ENCODE peak calls at places on chromosomes 3 and 15, in six cellular contexts. N is naive thymus-derived CD8-positive, alpha-beta T cell; X is left ventricle myocardium superior; W is Right ventricle myocardium inferior; R is posterior vena cava; B is NCI-H2081. U is an unnamed sample.

GRCh38 chr3:134075568-134075825 is 45.8 kb upstream of the SLCO2A1 start:
- DNase-seq in N (no peak), X (no peak), W (no peak), R (no peak), B (no peak), U (no peak)

GRCh38 chr3:45631486-45631885 is 36.9 kb downstream of the LIMD1 start:
- DNase-seq in N (no peak), X (no peak), W (no peak), R (no peak), B (no peak), U (no peak)

GRCh38 chr15:81480645-81481053 is 106.6 kb upstream of the TMC3 start:
- DNase-seq in N (peak), X (no peak), W (no peak), R (no peak), B (peak), U (peak)

GRCh38 chr15:62928996-62929350 is 113.6 kb upstream of the TPM1 start:
- DNase-seq in N (no peak), X (no peak), W (no peak), R (no peak), B (no peak), U (no peak)

GRCh38 chr15:99085413-99086326 is 19.2 kb upstream of the SYNM start:
- DNase-seq in N (no peak), X (no peak), W (no peak), R (peak), B (no peak), U (no peak)

GRCh38 chr15:64855206-64856000 is 13.7 kb downstream of the PLEKHO2 start:
- DNase-seq in N (no peak), X (no peak), W (no peak), R (no peak), B (no peak), U (no peak)

GRCh38 chr3:55206000-55206399 is 278.1 kb upstream of the LRTM1 start:
- DNase-seq in N (no peak), X (no peak), W (no peak), R (no peak), B (no peak), U (no peak)

GRCh38 chr15:100565591-100565990 is 36.4 kb downstream of the LINS1 start:
- DNase-seq in N (no peak), X (no peak), W (no peak), R (no peak), B (no peak), U (no peak)

GRCh38 chr3:49213541-49213943 is 42.1 kb downstream of the KLHDC8B start:
- DNase-seq in N (no peak), X (no peak), W (no peak), R (no peak), B (no peak), U (no peak)

GRCh38 chr15:93882133-93882532 is 349.2 kb upstream of the MCTP2 start:
- DNase-seq in N (no peak), X (no peak), W (no peak), R (no peak), B (no peak), U (no peak)

GRCh38 chr15:32794973-32795372 is 77.2 kb downstream of the GREM1 start:
- DNase-seq in N (no peak), X (no peak), W (no peak), R (no peak), B (no peak), U (no peak)

GRCh38 chr3:126103121-126104027 is 19.4 kb upstream of the SLC41A3 start:
- DNase-seq in N (no peak), X (no peak), W (no peak), R (peak), B (no peak), U (no peak)

GRCh38 chr3:157498374-157498773 is 4.8 kb downstream of the VEPH1 start:
- DNase-seq in N (no peak), X (no peak), W (no peak), R (no peak), B (no peak), U (no peak)

GRCh38 chr3:50495609-50496423 is 7.6 kb downstream of the CACNA2D2 start:
- DNase-seq in N (no peak), X (no peak), W (no peak), R (no peak), B (no peak), U (no peak)

GRCh38 chr3:127064391-127065137 is 81.6 kb downstream of the PLXNA1 start:
- DNase-seq in N (no peak), X (no peak), W (no peak), R (peak), B (no peak), U (no peak)

GRCh38 chr3:14248849-14249523 is 70.4 kb downstream of the LSM3 start:
- DNase-seq in N (no peak), X (no peak), W (no peak), R (no peak), B (no peak), U (no peak)

GRCh38 chr3:52089691-52090090 is 33.3 kb upstream of the DUSP7 start:
- DNase-seq in N (no peak), X (peak), W (peak), R (peak), B (no peak), U (no peak)

GRCh38 chr3:105195260-105195659 is 171.4 kb upstream of the ALCAM start:
- DNase-seq in N (no peak), X (no peak), W (no peak), R (no peak), B (peak), U (no peak)

GRCh38 chr3:116920836-116921596 is 211.4 kb downstream of the TUSC7 start:
- DNase-seq in N (no peak), X (no peak), W (no peak), R (no peak), B (no peak), U (no peak)

GRCh38 chr15:40902605-40903561 is 8.6 kb downstream of the VPS18 start:
- DNase-seq in N (no peak), X (peak), W (peak), R (peak), B (no peak), U (no peak)

GRCh38 chr15:60814062-60814461 is 335.1 kb upstream of the ICE2 start:
- DNase-seq in N (no peak), X (no peak), W (no peak), R (no peak), B (no peak), U (no peak)

GRCh38 chr15:39287322-39288195 is 293.3 kb upstream of the THBS1 start:
- DNase-seq in N (no peak), X (no peak), W (no peak), R (no peak), B (peak), U (no peak)

GRCh38 chr3:56800373-56801150 is 1.2 kb downstream of the ARHGEF3 start:
- DNase-seq in N (peak), X (no peak), W (no peak), R (no peak), B (no peak), U (peak)

GRCh38 chr15:33844186-33844585 is 124.1 kb upstream of the CHRM5 start:
- DNase-seq in N (no peak), X (no peak), W (no peak), R (no peak), B (no peak), U (no peak)

GRCh38 chr3:133377396-133377795 is 22.5 kb upstream of the BFSP2 start:
- DNase-seq in N (no peak), X (no peak), W (no peak), R (no peak), B (peak), U (no peak)

GRCh38 chr15:60093273-60094067 is 89.4 kb downstream of the FOXB1 start:
- DNase-seq in N (no peak), X (no peak), W (no peak), R (no peak), B (peak), U (no peak)

GRCh38 chr3:122560680-122561079 is 3.4 kb downstream of the PARP9 start:
- DNase-seq in N (peak), X (no peak), W (no peak), R (no peak), B (peak), U (peak)

GRCh38 chr3:9736831-9737230 is 5.3 kb downstream of the BRPF1 start:
- DNase-seq in N (no peak), X (no peak), W (no peak), R (no peak), B (no peak), U (no peak)

GRCh38 chr15:50390549-50391264 is 33.5 kb upstream of the USP8 start:
- DNase-seq in N (no peak), X (no peak), W (no peak), R (no peak), B (no peak), U (no peak)

GRCh38 chr15:69574506-69574905 is 121.9 kb downstream of the RPLP1 start:
- DNase-seq in N (no peak), X (no peak), W (no peak), R (peak), B (no peak), U (no peak)

GRCh38 chr15:65292938-65293518 is 2.8 kb upstream of the RNU5A-1 start:
- DNase-seq in N (no peak), X (no peak), W (no peak), R (no peak), B (no peak), U (no peak)

U was measured in memory B cell.